ENCODE peak calls at places on chromosomes 7 and 10, in seven cellular contexts. A is NK-92 treated with Interleukin-12 subunit alpha and Interleukin-12 subunit beta, amount 100 ng/mL, for 24 hours; K is substantia nigra; R is aorta; O is stimulated activated CD8-positive, alpha-beta memory T cell treated with anti-CD3 and anti-CD28 coated beads, Interleukin-7, amount 100 ng/mL, for 1 hour; G is AG04450; C is HCEC 1CT. Z is an unnamed sample.

GRCh38 chr7:151351967-151352366 is 10.4 kb downstream of the NUB1 start:
- DNase-seq in O (no peak), G (no peak), A (no peak), C (no peak), K (no peak), R (no peak), Z (no peak)

GRCh38 chr7:114889646-114890285 is 32.1 kb upstream of the MDFIC start:
- DNase-seq in G (peak), C (peak), O (no peak), K (no peak), A (no peak), R (no peak), Z (no peak)

GRCh38 chr7:55365103-55365679 is at the start of gene LANCL2:
- DNase-seq in K (peak), C (peak), G (no peak), A (no peak), O (peak), R (no peak), Z (no peak)

GRCh38 chr10:112793197-112793921 is 156.7 kb upstream of the TCF7L2 start:
- DNase-seq in C (peak), A (no peak), R (no peak), O (no peak), K (no peak), G (no peak), Z (no peak)

GRCh38 chr10:119166111-119166500 is 592 bp upstream of the SFXN4 start:
- DNase-seq in R (no peak), K (no peak), G (no peak), C (no peak), A (no peak), O (no peak), Z (no peak)

GRCh38 chr7:87398441-87398840 is 53.0 kb downstream of the CROT start:
- DNase-seq in C (peak), O (no peak), A (no peak), G (peak), K (no peak), R (no peak), Z (no peak)

GRCh38 chr7:108528183-108528712 is 2.3 kb upstream of the PNPLA8 start:
- DNase-seq in G (no peak), K (no peak), C (no peak), A (no peak), R (no peak), O (no peak), Z (no peak)

GRCh38 chr7:76338298-76339084 is 20.3 kb downstream of the YWHAG start:
- DNase-seq in R (no peak), O (no peak), G (no peak), K (no peak), A (no peak), C (no peak), Z (no peak)

GRCh38 chr10:93554760-93555432 is 11.6 kb upstream of the FFAR4 start:
- DNase-seq in K (peak), A (peak), G (no peak), R (peak), C (peak), O (peak), Z (peak)

GRCh38 chr10:124736491-124737136 is 7.6 kb downstream of the FAM53B start:
- DNase-seq in O (no peak), G (peak), R (peak), K (peak), C (peak), A (no peak), Z (no peak)

GRCh38 chr10:3850999-3851937 is 66.3 kb upstream of the KLF6 start:
- DNase-seq in G (peak), O (no peak), K (no peak), C (peak), A (no peak), R (no peak), Z (no peak)

GRCh38 chr7:35355911-35356310 is 102.0 kb upstream of the TBX20 start:
- DNase-seq in A (no peak), K (no peak), G (no peak), O (no peak), C (no peak), R (no peak), Z (no peak)

GRCh38 chr7:92916751-92917369 is 80.5 kb upstream of the CDK6 start:
- DNase-seq in A (no peak), R (no peak), O (no peak), C (peak), K (no peak), G (no peak), Z (no peak)

GRCh38 chr10:70560511-70560931 is 42.0 kb downstream of the PRF1 start:
- DNase-seq in C (no peak), A (no peak), R (peak), K (no peak), G (no peak), O (no peak), Z (no peak)

GRCh38 chr10:34320265-34320664 is 494.8 kb downstream of the PARD3 start:
- DNase-seq in C (no peak), A (no peak), O (no peak), K (no peak), G (no peak), R (no peak), Z (no peak)